ENCODE peak calls at places on chromosome 22, in eight cellular contexts. U, A, C, Q, T, I, B and Y are unnamed samples. For H3K27me3, the result is how much of the 10 kb centered on the place peaks cover.

GRCh38 chr22:24437820-24438328 is 10.5 kb downstream of the ADORA2A start:
- DNase-seq in U (no peak), A (no peak), C (no peak), Q (peak), T (peak), I (no peak), B (no peak), Y (peak)

GRCh38 chr22:43821606-43822425 is 9.7 kb upstream of the EFCAB6 start:
- DNase-seq in U (no peak), A (no peak), C (no peak), Q (no peak), T (peak), I (no peak), B (no peak), Y (no peak)

GRCh38 chr22:41256254-41256897 is 15.6 kb upstream of the CHADL start:
- DNase-seq in U (peak), A (no peak), C (no peak), Q (no peak), T (no peak), I (peak), B (no peak), Y (peak)

GRCh38 chr22:25407226-25407858 is 157.1 kb upstream of the GRK3 start:
- DNase-seq in U (no peak), A (no peak), C (no peak), Q (no peak), T (no peak), I (no peak), B (no peak), Y (no peak)

GRCh38 chr22:43800970-43801369 is 11.1 kb downstream of the EFCAB6 start:
- DNase-seq in U (no peak), A (no peak), C (no peak), Q (no peak), T (no peak), I (no peak), B (no peak), Y (no peak)

GRCh38 chr22:22442928-22443709 is 65.4 kb downstream of the ZNF280B start:
- DNase-seq in U (no peak), A (no peak), C (no peak), Q (no peak), T (no peak), I (no peak), B (no peak), Y (no peak)

GRCh38 chr22:21632237-21632895 is at the start of gene CCDC116:
- DNase-seq in U (no peak), A (peak), C (no peak), Q (peak), T (no peak), I (no peak), B (no peak), Y (no peak)

GRCh38 chr22:23777776-23778575 is 5.3 kb downstream of the MMP11 start:
- DNase-seq in U (no peak), A (no peak), C (no peak), Q (no peak), T (no peak), I (peak), B (peak), Y (no peak)

GRCh38 chr22:41315586-41315985 is 14.3 kb downstream of the ZC3H7B start:
- DNase-seq in U (no peak), A (no peak), C (no peak), Q (no peak), T (no peak), I (no peak), B (no peak), Y (no peak)

GRCh38 chr22:26631282-26631681 is 9.5 kb downstream of the CRYBA4 start:
- DNase-seq in U (no peak), A (no peak), C (no peak), Q (no peak), T (no peak), I (no peak), B (no peak), Y (no peak)
- H3K27me3 ChIP-seq in U (under half), A (under half), C (under half), Q (under half), T (under half), I (under half), B (under half), Y (under half)

GRCh38 chr22:38984224-38984623 is 2.1 kb downstream of the APOBEC3B start:
- DNase-seq in U (no peak), A (no peak), C (no peak), Q (no peak), T (no peak), I (no peak), B (no peak), Y (no peak)

GRCh38 chr22:38982008-38982927 is at the start of gene APOBEC3B:
- DNase-seq in U (peak), A (peak), C (peak), Q (peak), T (peak), I (peak), B (peak), Y (peak)

GRCh38 chr22:38981005-38981658 is 1.0 kb upstream of the APOBEC3B start:
- DNase-seq in U (peak), A (no peak), C (peak), Q (no peak), T (no peak), I (peak), B (no peak), Y (peak)

GRCh38 chr22:38986629-38987028 is 4.5 kb downstream of the APOBEC3B start:
- DNase-seq in U (no peak), A (no peak), C (no peak), Q (no peak), T (no peak), I (no peak), B (no peak), Y (no peak)

GRCh38 chr22:38981659-38982007 is 514 bp upstream of the APOBEC3B start:
- DNase-seq in U (no peak), A (no peak), C (peak), Q (no peak), T (no peak), I (no peak), B (no peak), Y (no peak)
- H3K4me3 ChIP-seq in U (peak), A (peak), C (no peak), Q (peak), T (no peak), I (no peak), B (peak), Y (no peak)

GRCh38 chr22:20013382-20013871 is 3.2 kb downstream of the ARVCF start:
- DNase-seq in U (peak), A (peak), C (peak), Q (peak), T (peak), I (peak), B (peak), Y (no peak)

GRCh38 chr22:20015187-20015625 is 1.4 kb downstream of the ARVCF start:
- DNase-seq in U (no peak), A (no peak), C (no peak), Q (peak), T (no peak), I (no peak), B (no peak), Y (no peak)

GRCh38 chr22:20015971-20016733 is 471 bp downstream of the ARVCF start:
- DNase-seq in U (no peak), A (peak), C (no peak), Q (peak), T (no peak), I (no peak), B (peak), Y (no peak)

GRCh38 chr22:20012741-20013331 is 3.8 kb downstream of the ARVCF start:
- DNase-seq in U (no peak), A (no peak), C (no peak), Q (peak), T (no peak), I (no peak), B (no peak), Y (no peak)

GRCh38 chr22:20014526-20015186 is 2.0 kb downstream of the ARVCF start:
- DNase-seq in U (no peak), A (no peak), C (no peak), Q (peak), T (no peak), I (no peak), B (no peak), Y (no peak)
- TF ChIP-seq CTCF in U (no peak), A (no peak), C (no peak), Q (no peak), T (no peak), I (no peak), B (no peak), Y (no peak)

GRCh38 chr22:49286236-49286760 is 541.4 kb downstream of the BRD1 start:
- DNase-seq in U (no peak), A (no peak), C (no peak), Q (peak), T (no peak), I (no peak), B (no peak), Y (no peak)
- H3K27me3 ChIP-seq in U (under half), A (half or more), C (under half), Q (under half), T (under half), I (under half), B (under half), Y (under half)

GRCh38 chr22:46956498-46957215 is 194.2 kb downstream of the TBC1D22A start:
- DNase-seq in U (no peak), A (no peak), C (no peak), Q (no peak), T (no peak), I (no peak), B (peak), Y (no peak)

GRCh38 chr22:46959369-46959768 is 196.9 kb downstream of the TBC1D22A start:
- DNase-seq in U (no peak), A (no peak), C (no peak), Q (no peak), T (no peak), I (no peak), B (peak), Y (no peak)

GRCh38 chr22:46958191-46958590 is 195.7 kb downstream of the TBC1D22A start:
- DNase-seq in U (no peak), A (no peak), C (no peak), Q (no peak), T (no peak), I (no peak), B (peak), Y (no peak)

GRCh38 chr22:46957521-46957920 is 195.1 kb downstream of the TBC1D22A start:
- DNase-seq in U (no peak), A (no peak), C (no peak), Q (no peak), T (no peak), I (no peak), B (peak), Y (no peak)

DNA sequence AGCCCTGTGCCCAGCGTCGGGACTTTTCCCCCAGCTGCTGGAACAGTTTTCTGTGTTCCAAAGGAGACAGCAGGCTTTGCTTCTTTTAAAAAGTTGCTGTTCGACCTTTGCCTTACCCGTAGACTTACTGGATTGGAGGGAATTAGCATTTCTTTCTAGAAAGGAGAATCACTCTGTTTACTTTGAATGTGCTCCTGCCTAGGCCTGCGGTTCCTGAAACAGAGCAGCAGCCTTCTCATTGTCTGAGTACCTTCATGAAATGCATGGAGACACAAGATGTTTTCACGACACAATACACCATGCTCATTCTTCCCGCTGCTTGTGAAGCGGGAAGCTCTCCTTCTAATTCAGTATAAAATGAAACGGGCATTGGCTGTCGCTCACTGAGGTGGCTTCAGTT is 196.2 kb downstream of the TBC1D22A start:
- DNase-seq in U (no peak), A (no peak), C (no peak), Q (no peak), T (no peak), I (no peak), B (no peak), Y (no peak)
- H3K4me3 ChIP-seq in U (no peak), A (no peak), C (no peak), Q (no peak), T (no peak), I (no peak), B (no peak), Y (no peak)

GRCh38 chr22:38107692-38108515 is 2.6 kb downstream of the BAIAP2L2 start:
- DNase-seq in U (no peak), A (peak), C (peak), Q (no peak), T (no peak), I (no peak), B (no peak), Y (no peak)
- TF ChIP-seq CTCF in U (no peak), A (no peak), C (no peak), Q (no peak), T (no peak), I (no peak), B (no peak), Y (no peak)

DNA sequence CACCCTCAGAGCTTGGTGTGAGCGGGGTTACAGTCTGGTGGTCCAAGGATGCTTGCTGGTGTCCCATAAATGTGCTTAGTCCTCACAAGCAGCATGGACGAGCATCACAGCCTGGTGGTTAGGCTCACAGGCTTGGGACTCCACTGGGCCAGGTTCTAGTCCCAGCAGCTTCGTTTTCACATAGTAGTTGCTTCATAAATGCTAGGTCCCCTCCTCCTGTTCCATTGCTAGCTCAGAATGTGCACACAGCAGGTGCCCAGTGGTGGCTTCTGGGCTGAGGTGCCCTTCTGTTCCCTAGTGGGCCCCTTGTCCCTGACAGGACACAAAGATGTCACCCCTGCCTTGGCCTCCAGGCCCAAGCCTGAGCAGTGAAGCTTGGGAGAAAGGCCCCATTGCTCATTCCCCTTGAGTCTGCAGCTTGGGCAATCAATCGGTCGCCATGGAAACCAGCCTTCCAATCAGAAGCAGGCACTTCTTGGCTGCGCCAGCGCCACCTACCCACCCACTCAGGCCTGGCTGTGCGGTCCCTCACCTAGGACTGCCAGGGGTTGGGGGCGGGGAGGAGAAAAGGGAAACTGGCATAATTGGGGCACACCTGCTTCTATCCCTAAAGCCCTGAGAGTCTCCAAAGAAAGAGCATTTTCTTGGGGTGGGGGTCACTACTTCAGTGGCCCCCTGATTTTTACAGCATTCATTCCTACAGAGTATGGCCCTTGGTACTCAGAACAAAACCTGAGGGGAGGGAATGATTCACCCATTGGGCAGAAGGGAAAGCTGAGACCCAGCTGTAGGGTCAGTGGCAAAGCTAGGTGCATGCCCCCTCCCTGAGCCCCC is 48.1 kb downstream of the CYTH4 start:
- DNase-seq in U (peak), A (no peak), C (peak), Q (no peak), T (no peak), I (peak), B (no peak), Y (peak)
- H3K27me3 ChIP-seq in U (under half), A (half or more), C (under half), Q (half or more), T (under half), I (under half), B (under half), Y (under half)

GRCh38 chr22:42500164-42500835 is 19.3 kb downstream of the RRP7A start:
- DNase-seq in U (peak), A (peak), C (peak), Q (peak), T (peak), I (peak), B (peak), Y (no peak)
- H3K4me3 ChIP-seq in U (no peak), A (peak), C (no peak), Q (peak), T (peak), I (no peak), B (peak), Y (peak)